ENCODE peak calls at places on chromosomes 7 and 10, in eight cellular contexts. G, V, D, N, Z, P, M and W are unnamed samples.

GRCh38 chr7:132854238-132854637 is 227.7 kb downstream of the CHCHD3 start:
- DNase-seq in G (no peak), D (no peak), N (no peak), V (no peak), Z (no peak), M (no peak), P (no peak), W (no peak)

GRCh38 chr7:136046548-136046947 is 69.4 kb upstream of the MTPN start:
- DNase-seq in P (no peak), V (no peak), Z (no peak), N (no peak), G (no peak), D (no peak), M (no peak), W (no peak)

GRCh38 chr7:96933067-96933645 is 72.2 kb upstream of the DLX6 start:
- DNase-seq in P (no peak), V (no peak), D (no peak), Z (no peak), N (no peak), M (no peak), G (no peak), W (no peak)

GRCh38 chr10:27716521-27716920 is 29.1 kb downstream of the MKX start:
- DNase-seq in Z (no peak), P (no peak), N (no peak), M (no peak), G (no peak), D (no peak), V (no peak), W (no peak)

GRCh38 chr10:53209941-53210611 is 437.5 kb upstream of the MBL2 start:
- DNase-seq in P (no peak), D (peak), M (no peak), G (no peak), V (no peak), Z (no peak), N (no peak), W (no peak)

GRCh38 chr10:94123253-94123995 is 129.7 kb downstream of the PLCE1 start:
- DNase-seq in D (peak), M (peak), N (no peak), Z (no peak), P (no peak), V (no peak), G (no peak), W (no peak)

GRCh38 chr10:50394832-50395231 is 143.5 kb upstream of the ASAH2 start:
- DNase-seq in N (no peak), D (no peak), G (no peak), M (no peak), V (no peak), P (no peak), Z (no peak), W (no peak)

GRCh38 chr7:55140221-55140980 is 121.6 kb downstream of the EGFR start:
- DNase-seq in P (no peak), N (no peak), V (no peak), Z (peak), D (no peak), G (no peak), M (no peak), W (peak)

GRCh38 chr7:129553861-129554530 is 51.7 kb downstream of the SMKR1 start:
- DNase-seq in P (no peak), D (peak), M (peak), V (peak), N (peak), G (no peak), Z (peak), W (no peak)

GRCh38 chr10:79305515-79305914 is 41.8 kb upstream of the PPIF start:
- DNase-seq in Z (no peak), N (no peak), D (no peak), G (no peak), M (no peak), P (no peak), V (no peak), W (no peak)

GRCh38 chr7:50721160-50721559 is 61.5 kb downstream of the GRB10 start:
- DNase-seq in G (no peak), Z (no peak), D (peak), V (no peak), M (no peak), P (no peak), N (no peak), W (no peak)

GRCh38 chr10:88149906-88150305 is 286.5 kb downstream of the PTEN start:
- DNase-seq in Z (no peak), M (no peak), D (peak), N (no peak), V (no peak), P (no peak), G (no peak), W (no peak)

GRCh38 chr10:31186225-31187010 is 132.6 kb upstream of the ZEB1 start:
- DNase-seq in M (no peak), Z (no peak), P (no peak), N (no peak), V (no peak), G (no peak), D (peak), W (no peak)

GRCh38 chr7:40604601-40605438 is 470.0 kb downstream of the SUGCT start:
- DNase-seq in P (peak), Z (no peak), G (no peak), N (no peak), M (peak), D (peak), V (peak), W (no peak)

GRCh38 chr7:55060690-55061414 is 42.0 kb downstream of the EGFR start:
- DNase-seq in D (peak), G (no peak), N (no peak), Z (peak), V (no peak), P (no peak), M (no peak), W (no peak)